ENCODE peak calls at places on chromosomes 16 and 17, in seven cellular contexts. W is MM.1S, A is PC-3, L is HCT116, M is GM23248, O is hepatocyte, X is neural progenitor cell. F is an unnamed sample.
A peak's percentile ranks its signal among the peaks of the same experiment; 100 is the strongest.

GRCh38 chr16:29699324-29700219 is 20.6 kb downstream of the QPRT start:
- DNase-seq in A (no peak), L (no peak), W (no peak), M (no peak), O (no peak), X (no peak), F (no peak)

GRCh38 chr17:39687546-39688474 is at the start of gene PGAP3:
- DNase-seq in M (peak; percentile 95), A (peak; percentile 85), X (peak; percentile 94), L (peak; percentile 91), W (peak; percentile 92), O (peak; percentile 92), F (peak; percentile 96)

GRCh38 chr17:59513934-59514841 is 51.2 kb upstream of the DHX40 start:
- DNase-seq in M (peak; percentile 65), W (no peak), X (peak; percentile 42), O (peak; percentile 81), A (peak; percentile 55), L (no peak), F (no peak)

GRCh38 chr16:22813946-22814325 is at the start of gene HS3ST2:
- DNase-seq in W (no peak), A (no peak), X (peak; percentile 92), M (peak; percentile 59), O (peak; percentile 67), L (no peak), F (no peak)

GRCh38 chr16:81937305-81938038 is 73.8 kb downstream of the SDR42E1 start:
- DNase-seq in X (no peak), L (no peak), O (no peak), A (no peak), W (no peak), M (no peak), F (no peak)

GRCh38 chr17:27817731-27818130 is 17.4 kb upstream of the NOS2 start:
- DNase-seq in O (no peak), X (peak; percentile 24), L (no peak), M (peak; percentile 22), W (no peak), A (peak; percentile 39), F (no peak)

GRCh38 chr16:50846511-50846910 is 104.6 kb downstream of the CYLD start:
- DNase-seq in W (no peak), L (no peak), X (no peak), A (no peak), M (no peak), O (no peak), F (no peak)

GRCh38 chr16:65908568-65908967 is 457.9 kb upstream of the CDH5 start:
- DNase-seq in A (no peak), X (peak; percentile 94), L (no peak), O (no peak), M (no peak), W (no peak), F (no peak)

GRCh38 chr17:7438050-7438614 is 1.2 kb upstream of the FGF11 start:
- DNase-seq in X (peak; percentile 88), W (no peak), A (no peak), O (peak; percentile 80), L (no peak), M (peak; percentile 40), F (peak; percentile 29)

GRCh38 chr16:51267676-51268075 is 116.6 kb upstream of the SALL1 start:
- DNase-seq in M (no peak), O (no peak), L (no peak), W (no peak), X (no peak), A (no peak), F (no peak)

GRCh38 chr17:71975998-71976649 is 144.7 kb upstream of the SOX9 start:
- DNase-seq in L (no peak), A (peak; percentile 99), O (peak; percentile 70), X (peak; percentile 8), M (peak; percentile 100), W (no peak), F (no peak)

GRCh38 chr16:10940501-10941079 is 1.7 kb downstream of the DEXI start:
- DNase-seq in X (no peak), M (peak; percentile 53), A (no peak), L (no peak), W (peak; percentile 59), O (no peak), F (peak; percentile 33)

GRCh38 chr16:10938321-10938720 is 3.9 kb downstream of the DEXI start:
- DNase-seq in X (no peak), O (no peak), A (no peak), L (no peak), W (no peak), M (peak; percentile 57), F (no peak)

GRCh38 chr16:10937068-10937859 is 5.0 kb downstream of the DEXI start:
- DNase-seq in X (no peak), M (peak; percentile 34), W (no peak), A (no peak), L (no peak), O (no peak), F (no peak)

GRCh38 chr16:10939649-10940206 is 2.5 kb downstream of the DEXI start:
- DNase-seq in A (no peak), M (no peak), O (no peak), X (no peak), L (no peak), W (no peak), F (no peak)

DNA sequence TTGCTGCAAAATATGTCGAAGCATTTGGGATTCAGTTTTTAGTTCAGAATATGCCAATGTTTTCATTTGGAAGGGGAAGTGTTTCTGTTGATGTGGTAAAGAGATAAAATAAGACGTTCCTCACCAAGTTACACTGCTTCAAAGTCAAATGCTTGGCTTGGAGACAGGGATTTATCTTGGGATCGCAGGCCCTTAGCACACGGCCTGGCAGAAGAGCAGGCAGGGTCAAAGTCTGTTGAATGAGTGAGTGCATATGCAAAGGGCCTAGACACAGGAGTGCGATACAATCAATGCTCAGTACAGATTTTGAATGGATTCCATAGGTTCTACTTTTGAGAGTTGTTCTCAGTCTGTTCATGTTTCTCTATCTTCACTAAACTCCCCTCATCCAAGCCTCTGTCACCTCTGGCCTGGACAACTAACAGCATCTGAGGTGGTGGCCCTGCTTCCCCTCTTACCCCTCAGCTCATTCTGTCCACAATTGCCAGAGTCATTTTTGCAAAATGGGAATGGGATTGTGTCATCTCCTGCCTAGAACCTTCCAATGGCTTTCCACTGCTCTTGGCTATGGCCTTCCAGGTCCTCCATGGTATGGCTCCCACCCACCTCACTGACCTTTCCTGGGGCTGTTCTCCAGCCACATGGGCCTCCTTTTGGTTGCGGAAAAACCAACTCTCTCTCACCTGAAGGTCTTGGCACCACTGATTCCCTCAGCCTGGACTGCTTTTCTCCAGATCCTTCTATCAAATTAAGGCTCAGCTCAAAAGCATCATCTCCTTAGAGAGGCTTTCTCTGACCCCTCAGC is 3.2 kb downstream of the DEXI start:
- DNase-seq in X (no peak), O (no peak), A (no peak), W (no peak), M (no peak), L (no peak), F (no peak)
- H3K27ac ChIP-seq in X (no peak overlapping the region), O (no peak overlapping the region), A (no peak overlapping the region), W (no peak overlapping the region), M (no peak overlapping the region), L (no peak overlapping the region), F (no peak overlapping the region)

DNA sequence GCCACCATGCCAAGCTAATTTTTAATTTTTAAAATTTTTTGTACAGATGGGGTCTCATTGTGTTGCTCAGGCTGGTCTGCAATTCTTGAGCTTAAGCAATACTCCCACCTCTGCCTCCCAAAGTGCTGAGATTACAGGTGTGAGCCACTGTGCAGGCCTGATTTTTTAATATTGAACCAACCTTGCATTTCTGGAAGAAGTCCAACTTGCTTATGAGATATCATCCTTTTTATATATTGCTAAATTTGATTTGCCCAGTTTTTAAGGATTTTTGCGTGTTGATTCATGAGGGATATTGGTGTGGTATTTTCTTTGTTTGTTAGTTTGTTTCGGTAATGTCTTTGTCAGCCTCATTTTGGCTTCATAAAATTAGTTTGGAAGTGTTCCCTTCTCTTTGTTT is 196.4 kb downstream of the SEC14L1 start:
- DNase-seq in L (no peak), O (no peak), W (no peak), X (no peak), M (peak; percentile 35), A (no peak), F (no peak)
- H3K79me2 ChIP-seq in L (peaks cover 88% of the 10 kb centered on the region), O (peaks cover 87% of the 10 kb centered on the region), W (peaks cover 81% of the 10 kb centered on the region), X (peaks cover 10% of the 10 kb centered on the region), M (peaks cover 96% of the 10 kb centered on the region), A (peaks cover 86% of the 10 kb centered on the region), F (peaks cover 37% of the 10 kb centered on the region)

DNA sequence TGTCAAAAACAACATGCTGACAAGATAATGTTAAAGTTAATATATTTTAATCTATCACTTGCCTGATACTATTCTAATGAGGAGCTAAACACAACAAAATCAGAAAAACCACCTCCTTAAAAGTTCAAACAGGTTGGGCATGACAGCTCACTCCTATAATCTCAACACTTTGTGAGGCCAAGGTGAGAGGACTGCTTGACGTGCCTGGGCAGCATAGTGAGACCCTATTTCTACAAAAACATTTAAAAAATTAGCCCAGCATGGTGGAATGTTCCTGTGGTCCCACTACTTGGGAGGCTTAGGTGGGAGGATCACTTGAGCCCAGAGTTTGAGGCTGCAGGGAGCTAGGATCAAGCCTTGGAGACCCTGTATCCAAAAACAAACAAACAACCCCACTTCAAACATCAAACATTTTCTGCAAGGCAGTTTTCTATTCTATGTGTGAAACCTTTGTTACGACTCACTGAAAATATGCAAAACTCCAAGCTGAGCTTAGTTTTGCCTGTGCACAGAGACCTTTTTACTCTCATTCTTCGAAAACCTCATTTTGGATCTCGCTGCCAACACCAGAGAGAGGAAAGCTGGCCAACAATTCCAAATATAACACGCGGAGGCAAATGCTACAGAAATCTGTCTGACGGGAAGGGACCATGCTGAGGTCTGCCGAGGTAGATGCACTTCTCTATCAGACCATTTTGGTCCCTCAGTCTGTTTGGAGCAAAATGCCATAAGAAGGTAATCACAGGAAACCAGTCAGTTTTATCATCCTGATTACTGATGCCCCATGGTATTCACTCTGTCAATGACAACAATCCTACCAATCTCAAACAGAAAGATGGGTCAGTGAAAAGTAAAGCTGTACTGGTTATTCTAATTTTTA is 6.2 kb downstream of the PHF12 start:
- DNase-seq in L (no peak), O (no peak), A (peak; percentile 29), W (no peak), X (no peak), M (peak; percentile 78), F (no peak)
- TF ChIP-seq EZH2phosphoT487 in L (no peak), O (no peak), A (no peak), W (no peak), X (no peak), M (no peak), F (no peak)

GRCh38 chr17:57612202-57613071 is 132.7 kb downstream of the CCDC182 start:
- DNase-seq in A (no peak), X (peak; percentile 70), L (no peak), W (no peak), M (no peak), O (no peak), F (peak; percentile 58)
- H3K27ac ChIP-seq in A (no peak overlapping the region), X (no peak overlapping the region), L (no peak overlapping the region), W (no peak overlapping the region), M (no peak overlapping the region), O (no peak overlapping the region), F (peak overlapping the region; percentile 44)

GRCh38 chr17:67227488-67227887 is 17.5 kb downstream of the HELZ start:
- DNase-seq in X (no peak), A (no peak), O (no peak), M (peak; percentile 36), W (no peak), L (no peak), F (no peak)
- H3K79me2 ChIP-seq in X (peaks cover 37% of the 10 kb centered on the region), A (peaks cover 70% of the 10 kb centered on the region), O (peaks cover 95% of the 10 kb centered on the region), M (peaks cover 98% of the 10 kb centered on the region), W (peaks cover 93% of the 10 kb centered on the region), L (peaks cover 50% of the 10 kb centered on the region), F (no peaks in the 10 kb centered on the region)

F was measured in OCI-LY7.